ENCODE peak calls at places on chromosomes 13 and 19, in five cellular contexts. H is GM13977; D is CD8-positive, alpha-beta T cell; F is K562; N is IMR-90. U is an unnamed sample.

GRCh38 chr19:49807888-49808675 is 5.0 kb downstream of the FUZ start:
- DNase-seq in H (no peak), F (no peak), D (no peak), N (no peak), U (no peak)

GRCh38 chr19:46967578-46968018 is 52.0 kb upstream of the NPAS1 start:
- DNase-seq in D (peak; percentile 22), H (no peak), F (no peak), N (no peak), U (no peak)

GRCh38 chr13:87311165-87311564 is 360.0 kb upstream of the SLITRK5 start:
- DNase-seq in N (no peak), H (no peak), D (no peak), F (no peak), U (no peak)

GRCh38 chr13:51067376-51068125 is 43.5 kb downstream of the C13orf42 start:
- DNase-seq in H (no peak), F (no peak), N (no peak), D (no peak), U (no peak)

GRCh38 chr19:16159655-16160054 is 13.7 kb downstream of the CIB3 start:
- DNase-seq in F (no peak), D (no peak), H (no peak), N (no peak), U (no peak)

GRCh38 chr19:12703056-12703455 is 6.6 kb upstream of the FBXW9 start:
- DNase-seq in H (peak; percentile 68), D (no peak), F (peak; percentile 84), N (peak; percentile 43), U (no peak)

GRCh38 chr19:19661675-19662251 is 1.7 kb downstream of the ATP13A1 start:
- DNase-seq in N (no peak), D (no peak), F (peak; percentile 31), H (peak; percentile 79), U (no peak)

GRCh38 chr19:31353826-31354225 is 4.6 kb upstream of the TSHZ3 start:
- DNase-seq in D (no peak), N (no peak), F (no peak), H (no peak), U (peak; percentile 38)

GRCh38 chr19:7152568-7152967 is 83.1 kb downstream of the ZNF557 start:
- DNase-seq in N (no peak), F (no peak), D (no peak), H (no peak), U (no peak)

GRCh38 chr13:63044617-63045016 is 1629.0 kb upstream of the PCDH20 start:
- DNase-seq in D (no peak), N (no peak), H (no peak), F (no peak), U (no peak)

GRCh38 chr19:24159707-24160106 is 72.7 kb downstream of the ZNF254 start:
- DNase-seq in D (no peak), N (peak; percentile 17), H (no peak), F (no peak), U (no peak)

GRCh38 chr13:58134525-58134924 is 503.0 kb downstream of the PCDH17 start:
- DNase-seq in N (no peak), F (no peak), D (no peak), H (no peak), U (no peak)

GRCh38 chr13:46624821-46625220 is 71.9 kb downstream of the LRCH1 start:
- DNase-seq in N (no peak), F (no peak), D (no peak), H (no peak), U (no peak)

GRCh38 chr13:111210488-111210887 is 95.4 kb downstream of the ARHGEF7 start:
- DNase-seq in F (no peak), N (peak; percentile 91), D (no peak), H (no peak), U (no peak)

GRCh38 chr13:25906211-25906661 is 145.6 kb downstream of the SHISA2 start:
- DNase-seq in H (no peak), N (no peak), D (no peak), F (no peak), U (no peak)

GRCh38 chr19:5345895-5346386 is 5.3 kb upstream of the PTPRS start:
- DNase-seq in H (no peak), D (no peak), F (no peak), N (peak; percentile 60), U (no peak)

GRCh38 chr13:50189450-50189849 is 174.2 kb downstream of the KCNRG start:
- DNase-seq in D (no peak), H (no peak), N (no peak), F (no peak), U (no peak)

GRCh38 chr19:47707135-47707925 is 5.9 kb upstream of the EHD2 start:
- DNase-seq in H (peak; percentile 82), F (peak; percentile 74), N (peak; percentile 75), D (peak; percentile 74), U (peak; percentile 81)

GRCh38 chr19:40691421-40692211 is 1.2 kb upstream of the NUMBL start:
- DNase-seq in H (peak; percentile 54), F (no peak), N (no peak), D (no peak), U (no peak)

GRCh38 chr19:6062274-6062673 is 48.0 kb downstream of the RFX2 start:
- DNase-seq in D (peak; percentile 55), N (no peak), F (no peak), H (no peak), U (no peak)

GRCh38 chr19:42363614-42364346 is 26.3 kb downstream of the CNFN start:
- DNase-seq in D (no peak), H (peak; percentile 65), N (no peak), F (no peak), U (no peak)

GRCh38 chr13:26022538-26023292 is 29.1 kb downstream of the SHISA2 start:
- DNase-seq in F (no peak), N (peak; percentile 47), H (no peak), D (no peak), U (no peak)

GRCh38 chr19:35528218-35529038 is at the start of gene SBSN:
- DNase-seq in H (no peak), N (peak; percentile 84), D (no peak), F (no peak), U (no peak)

GRCh38 chr19:15241259-15241658 is 9.0 kb upstream of the EPHX3 start:
- DNase-seq in F (no peak), D (no peak), N (peak; percentile 32), H (no peak), U (no peak)

GRCh38 chr19:5719274-5719960 is 529 bp downstream of the LONP1 start:
- DNase-seq in N (peak; percentile 13), F (peak; percentile 13), D (peak; percentile 15), H (no peak), U (no peak)

GRCh38 chr19:23779645-23780044 is 21.0 kb upstream of the ZNF681 start:
- DNase-seq in D (no peak), H (no peak), N (no peak), F (no peak), U (no peak)

GRCh38 chr13:29849731-29850212 is 645 bp downstream of the UBL3 start:
- DNase-seq in H (peak; percentile 41), F (peak; percentile 18), D (peak; percentile 29), N (peak; percentile 71), U (peak; percentile 56)

GRCh38 chr13:37681295-37682032 is 82.9 kb upstream of the POSTN start:
- DNase-seq in H (no peak), N (peak; percentile 94), D (no peak), F (no peak), U (no peak)

DNA sequence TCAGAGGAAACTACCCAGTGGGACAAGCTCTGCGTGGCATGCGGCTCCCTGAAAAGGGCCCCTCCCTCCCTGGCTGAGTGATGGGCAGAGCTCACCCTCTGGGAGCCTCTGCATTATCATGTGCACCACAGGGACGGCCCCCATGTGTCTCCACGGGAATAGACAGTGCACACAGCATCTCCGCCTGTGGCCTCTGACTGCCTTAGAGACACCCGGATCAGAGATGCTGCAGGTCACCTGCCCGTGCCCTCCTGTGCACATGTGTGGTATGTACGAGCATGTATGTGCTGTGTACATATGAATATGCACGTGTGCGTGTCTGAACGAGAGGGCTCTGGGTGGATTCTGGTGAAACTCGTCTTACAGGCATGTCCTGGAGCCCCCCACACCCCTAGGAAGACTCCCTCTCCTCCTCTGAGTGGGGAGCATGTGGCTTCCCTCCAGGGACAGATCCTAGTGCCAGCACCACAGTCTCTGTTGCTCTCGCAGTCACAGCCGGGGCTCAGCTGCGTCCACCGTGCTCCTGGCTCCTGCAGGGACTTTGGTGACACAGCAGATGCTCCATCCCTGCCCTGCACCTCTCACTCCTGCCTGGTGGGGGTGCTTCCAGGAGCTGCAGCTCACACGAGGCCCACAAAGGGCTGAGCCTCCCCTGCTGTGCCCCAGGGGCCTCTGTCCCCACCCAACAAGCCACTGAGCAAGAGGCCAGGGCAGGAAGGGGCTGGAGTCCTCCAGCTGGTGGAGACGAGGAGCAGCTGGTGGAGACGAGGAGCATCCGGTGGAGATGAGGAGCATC is 19.6 kb downstream of the C13orf46 start:
- DNase-seq in F (no peak), N (no peak), D (no peak), H (no peak), U (no peak)
- TF ChIP-seq CTCF in F (no peak), N (no peak), D (no peak), H (no peak), U (no peak)

GRCh38 chr13:21297914-21298831 is 121.7 kb downstream of the MRPL57 start:
- DNase-seq in F (peak; percentile 83), D (peak; percentile 82), H (peak; percentile 94), N (peak; percentile 87), U (peak; percentile 81)
- TF ChIP-seq CTCF in F (peak; percentile 82), D (peak; percentile 94), H (peak; percentile 98), N (peak; percentile 93), U (peak; percentile 79)

GRCh38 chr19:53308339-53308811 is 25.2 kb upstream of the ZNF845 start:
- DNase-seq in F (peak; percentile 49), N (no peak), H (no peak), D (peak; percentile 13), U (peak; percentile 56)
- TF ChIP-seq CTCF in F (peak; percentile 48), N (no peak), H (no peak), D (peak; percentile 37), U (no peak)

DNA sequence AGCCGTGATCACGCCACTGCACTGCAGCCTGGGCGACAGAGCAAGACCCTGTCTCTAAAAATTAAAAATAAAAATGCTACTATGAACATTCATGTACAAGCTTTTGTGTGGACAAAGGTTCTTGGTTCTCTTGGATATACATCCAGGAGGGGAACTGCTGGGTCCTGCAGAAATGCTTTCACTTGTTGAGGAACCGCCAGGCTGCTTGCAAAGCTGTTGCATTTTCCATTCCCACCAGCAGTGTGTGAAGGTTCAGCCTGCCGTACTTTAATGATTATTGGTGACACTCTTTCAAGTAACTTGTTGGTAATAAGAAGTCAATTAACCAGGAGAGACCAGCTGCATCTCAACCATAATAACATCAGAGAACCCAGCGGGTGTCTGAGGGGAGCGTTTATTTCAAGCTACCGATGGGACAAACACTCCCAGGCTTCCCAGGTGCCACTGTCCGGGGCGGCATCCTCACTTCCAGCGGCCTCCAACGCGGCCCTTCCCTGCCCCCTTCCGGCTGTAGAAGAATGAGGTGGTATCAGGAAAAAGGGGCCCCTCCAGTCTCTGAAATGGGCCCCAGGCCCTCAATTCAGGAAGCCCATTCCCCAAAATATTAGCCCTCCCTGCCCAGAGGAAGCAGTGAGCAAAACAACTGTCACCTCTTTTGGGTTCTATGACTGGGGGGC is 15.2 kb upstream of the PPP1R12C start:
- DNase-seq in D (no peak), F (no peak), H (no peak), N (no peak), U (no peak)
- TF ChIP-seq CTCF in D (no peak), F (no peak), H (peak; percentile 53), N (peak; percentile 17), U (no peak)